ENCODE peak calls at places on chromosomes 1 and 21, in six cellular contexts. F is germinal center; A is stimulated activated CD8-positive, alpha-beta memory T cell treated with anti-CD3 and anti-CD28 coated beads, Interleukin-2, amount 100 ng/mL, for 48 hours; R is IMR-90; S is tibial artery; J is T-helper 1 cell. E is an unnamed sample.

GRCh38 chr1:148379697-148380096 is 103.4 kb downstream of the PPIAL4G start:
- DNase-seq in S (no peak), A (no peak), R (no peak), F (no peak), J (no peak), E (no peak)

GRCh38 chr21:32806810-32807386 is 35.3 kb upstream of the PAXBP1 start:
- DNase-seq in A (no peak), J (no peak), R (peak; percentile 40), F (no peak), S (no peak), E (no peak)

GRCh38 chr1:171919891-171920887 is 78.9 kb downstream of the DNM3 start:
- DNase-seq in R (no peak), A (no peak), S (no peak), J (no peak), F (no peak), E (no peak)

GRCh38 chr1:245599413-245600174 is 444.8 kb downstream of the KIF26B start:
- DNase-seq in J (no peak), A (no peak), R (peak; percentile 94), S (no peak), F (no peak), E (no peak)

GRCh38 chr1:105100102-105100501 is 1350.4 kb downstream of the AMY1C start:
- DNase-seq in A (no peak), F (no peak), J (no peak), S (no peak), R (no peak), E (no peak)

GRCh38 chr1:95685091-95685490 is 451.1 kb downstream of the RWDD3 start:
- DNase-seq in F (no peak), S (no peak), R (no peak), J (no peak), A (no peak), E (no peak)

GRCh38 chr1:56551691-56552090 is 27.7 kb downstream of the PLPP3 start:
- DNase-seq in A (no peak), J (no peak), F (no peak), R (no peak), S (no peak), E (no peak)

GRCh38 chr1:3305156-3305555 is 149.3 kb upstream of the ARHGEF16 start:
- DNase-seq in F (no peak), A (no peak), R (no peak), S (no peak), J (no peak), E (no peak)

GRCh38 chr1:21939650-21940374 is 2.7 kb upstream of the HSPG2 start:
- DNase-seq in R (peak; percentile 98), S (peak; percentile 96), J (no peak), A (no peak), F (no peak), E (no peak)

GRCh38 chr21:44855572-44855971 is 17.9 kb downstream of the PTTG1IP start:
- DNase-seq in A (no peak), S (no peak), R (no peak), F (no peak), J (no peak), E (no peak)